ENCODE peak calls at places on chromosomes 1 and 21, in seven cellular contexts. L is K562, J is HCT116, E is HepG2, N is GM12878, H is T47D, D is H1. K is an unnamed sample.

GRCh38 chr1:109134423-109134822 is 20.5 kb downstream of the ELAPOR1 start:
- DNase-seq in L (peak), J (no peak), E (no peak), N (no peak), H (no peak), D (no peak), K (no peak)

GRCh38 chr21:15241997-15242767 is 177.4 kb upstream of the NRIP1 start:
- DNase-seq in L (no peak), J (no peak), E (no peak), N (no peak), H (no peak), D (peak), K (no peak)

GRCh38 chr21:16285646-16286223 is 556.0 kb downstream of the USP25 start:
- DNase-seq in L (no peak), J (no peak), E (no peak), N (no peak), H (no peak), D (no peak), K (no peak)

GRCh38 chr1:172588296-172589291 is 55.6 kb downstream of the SUCO start:
- DNase-seq in L (peak), J (peak), E (peak), N (no peak), H (no peak), D (no peak), K (no peak)

GRCh38 chr1:170790651-170791071 is 126.7 kb downstream of the PRRX1 start:
- DNase-seq in L (no peak), J (no peak), E (no peak), N (no peak), H (no peak), D (no peak), K (no peak)

GRCh38 chr1:29245876-29246275 is 9.6 kb downstream of the PTPRU start:
- DNase-seq in L (no peak), J (no peak), E (peak), N (no peak), H (peak), D (no peak), K (peak)

GRCh38 chr1:100036718-100037664 is 67.2 kb downstream of the SLC35A3 start:
- DNase-seq in L (peak), J (no peak), E (peak), N (no peak), H (no peak), D (no peak), K (peak)

GRCh38 chr1:41171266-41171874 is 70.7 kb downstream of the SCMH1 start:
- DNase-seq in L (no peak), J (no peak), E (no peak), N (no peak), H (no peak), D (no peak), K (no peak)

GRCh38 chr21:31354604-31355443 is 10.8 kb upstream of the TIAM1 start:
- DNase-seq in L (no peak), J (peak), E (no peak), N (peak), H (no peak), D (no peak), K (no peak)

GRCh38 chr1:39969531-39970270 is 14.8 kb downstream of the MFSD2A start:
- DNase-seq in L (no peak), J (no peak), E (no peak), N (no peak), H (no peak), D (no peak), K (no peak)

GRCh38 chr1:54795100-54795665 is 5.9 kb downstream of the TTC22 start:
- DNase-seq in L (no peak), J (no peak), E (no peak), N (no peak), H (peak), D (no peak), K (peak)

GRCh38 chr1:246039585-246039984 is 467.5 kb downstream of the SMYD3 start:
- DNase-seq in L (no peak), J (no peak), E (no peak), N (no peak), H (no peak), D (no peak), K (no peak)

GRCh38 chr1:241902376-241903067 is 54.5 kb downstream of the EXO1 start:
- DNase-seq in L (no peak), J (no peak), E (no peak), N (no peak), H (no peak), D (no peak), K (no peak)

GRCh38 chr1:209513226-209513625 is 70.3 kb upstream of the CAMK1G start:
- DNase-seq in L (peak), J (peak), E (peak), N (no peak), H (peak), D (peak), K (peak)

GRCh38 chr1:46183119-46183842 is 7.0 kb upstream of the P3R3URF start:
- DNase-seq in L (no peak), J (peak), E (peak), N (no peak), H (peak), D (no peak), K (no peak)

GRCh38 chr21:41931041-41931451 is 22.8 kb downstream of the C2CD2 start:
- DNase-seq in L (no peak), J (no peak), E (no peak), N (no peak), H (no peak), D (no peak), K (no peak)

GRCh38 chr1:216665381-216665780 is 57.8 kb downstream of the ESRRG start:
- DNase-seq in L (no peak), J (no peak), E (no peak), N (no peak), H (no peak), D (no peak), K (no peak)

GRCh38 chr1:201533836-201534235 is 5.1 kb upstream of the NAV1 start:
- DNase-seq in L (no peak), J (no peak), E (no peak), N (no peak), H (no peak), D (no peak), K (no peak)

GRCh38 chr1:201528631-201529260 is 10.2 kb upstream of the NAV1 start:
- DNase-seq in L (no peak), J (no peak), E (no peak), N (no peak), H (no peak), D (no peak), K (no peak)

GRCh38 chr1:201535046-201535777 is 3.7 kb upstream of the NAV1 start:
- DNase-seq in L (peak), J (peak), E (no peak), N (no peak), H (no peak), D (no peak), K (no peak)

GRCh38 chr1:201530741-201531521 is 8.0 kb upstream of the NAV1 start:
- DNase-seq in L (peak), J (peak), E (peak), N (no peak), H (no peak), D (peak), K (peak)

GRCh38 chr1:201531551-201532425 is 7.1 kb upstream of the NAV1 start:
- DNase-seq in L (peak), J (no peak), E (no peak), N (no peak), H (no peak), D (no peak), K (peak)
- TF ChIP-seq JUND in L (no peak), J (no peak), E (no peak), N (no peak), H (no peak), D (no peak), K (no peak)

GRCh38 chr1:7993593-7994479 is 32.3 kb downstream of the ERRFI1 start:
- DNase-seq in L (no peak), J (no peak), E (no peak), N (peak), H (no peak), D (no peak), K (no peak)
- TF ChIP-seq JUND in L (no peak), J (no peak), E (no peak), N (peak), H (no peak), D (no peak), K (peak)

GRCh38 chr1:226641671-226642231 is 93.2 kb downstream of the STUM start:
- DNase-seq in L (no peak), J (no peak), E (no peak), N (no peak), H (no peak), D (no peak), K (no peak)
- TF ChIP-seq JUND in L (no peak), J (no peak), E (no peak), N (no peak), H (no peak), D (no peak), K (no peak)

DNA sequence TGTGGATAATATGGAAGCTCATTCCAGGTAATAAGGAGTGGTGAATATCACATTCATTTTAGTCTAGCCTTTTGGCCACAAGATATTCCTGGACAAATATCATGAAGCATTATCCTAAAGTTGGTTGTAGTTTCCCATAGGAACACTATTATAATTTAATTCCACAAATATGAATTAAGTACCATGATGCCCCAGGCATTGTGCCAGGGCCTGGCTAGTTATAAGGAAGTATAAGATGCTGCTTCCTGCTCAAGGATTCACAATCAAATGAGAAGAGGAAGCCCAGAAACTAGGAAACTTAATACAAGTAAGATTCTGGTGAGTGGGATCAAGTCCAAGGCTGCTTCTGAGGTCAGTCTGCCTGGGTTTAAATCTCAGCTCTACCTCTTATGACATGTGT is 30.6 kb upstream of the ZP4 start:
- DNase-seq in L (no peak), J (no peak), E (no peak), N (no peak), H (no peak), D (no peak), K (no peak)
- TF ChIP-seq JUND in L (no peak), J (no peak), E (no peak), N (no peak), H (no peak), D (no peak), K (no peak)

GRCh38 chr1:243341074-243341473 is 85.2 kb downstream of the SDCCAG8 start:
- DNase-seq in L (no peak), J (no peak), E (no peak), N (no peak), H (no peak), D (no peak), K (no peak)
- TF ChIP-seq JUND in L (no peak), J (no peak), E (no peak), N (no peak), H (no peak), D (no peak), K (no peak)

GRCh38 chr1:200257235-200257634 is 152.6 kb downstream of the ZNF281 start:
- DNase-seq in L (no peak), J (no peak), E (no peak), N (no peak), H (no peak), D (no peak), K (no peak)

GRCh38 chr1:200263203-200263602 is 146.6 kb downstream of the ZNF281 start:
- DNase-seq in L (no peak), J (no peak), E (peak), N (no peak), H (no peak), D (no peak), K (no peak)

GRCh38 chr1:200258447-200259375 is 151.1 kb downstream of the ZNF281 start:
- DNase-seq in L (peak), J (peak), E (peak), N (no peak), H (peak), D (no peak), K (peak)

GRCh38 chr1:200262326-200262965 is 147.4 kb downstream of the ZNF281 start:
- DNase-seq in L (peak), J (no peak), E (no peak), N (peak), H (no peak), D (no peak), K (no peak)

DNA sequence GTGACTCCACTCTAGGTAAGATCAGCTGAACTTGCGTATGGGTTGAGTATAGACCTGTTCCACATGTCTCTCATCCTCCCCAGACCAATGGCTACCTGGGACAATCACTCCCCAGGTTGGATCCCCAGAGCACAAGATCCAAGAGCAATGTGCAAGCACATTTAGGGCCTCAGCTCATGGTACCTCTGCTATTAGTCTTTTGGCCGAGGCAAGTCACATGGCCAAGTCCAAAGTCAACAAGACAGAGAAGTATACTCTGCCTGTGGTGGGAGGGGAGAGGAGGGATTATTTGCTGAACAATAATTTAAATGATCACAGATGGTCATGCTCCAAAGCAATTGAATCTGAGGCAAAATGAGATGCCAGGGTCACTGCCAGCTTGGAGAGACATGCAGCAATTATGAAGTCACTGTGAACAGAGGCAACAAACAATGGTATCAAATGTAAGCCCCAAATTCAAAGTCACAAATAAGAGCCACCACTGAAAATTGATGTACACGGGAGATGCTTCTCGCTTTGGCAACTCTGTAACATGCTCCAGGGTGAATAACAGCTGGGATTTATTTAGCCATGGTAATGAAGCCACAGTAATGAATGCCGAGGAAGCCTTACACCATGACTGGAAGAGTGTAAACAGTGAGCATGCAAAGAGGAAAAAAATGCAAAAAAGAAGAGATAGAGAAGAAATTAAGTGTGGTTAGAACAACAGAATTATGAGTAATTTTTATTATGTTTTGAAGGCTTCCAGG is 149.1 kb downstream of the ZNF281 start:
- DNase-seq in L (no peak), J (no peak), E (peak), N (no peak), H (no peak), D (no peak), K (no peak)
- TF ChIP-seq JUND in L (no peak), J (no peak), E (no peak), N (no peak), H (no peak), D (no peak), K (no peak)

GRCh38 chr1:38613996-38614395 is 245.6 kb downstream of the RRAGC start:
- DNase-seq in L (no peak), J (no peak), E (no peak), N (no peak), H (no peak), D (no peak), K (no peak)

GRCh38 chr1:38612956-38613355 is 246.6 kb downstream of the RRAGC start:
- DNase-seq in L (peak), J (no peak), E (no peak), N (no peak), H (no peak), D (no peak), K (no peak)

GRCh38 chr1:38615680-38616079 is 243.9 kb downstream of the RRAGC start:
- DNase-seq in L (no peak), J (no peak), E (no peak), N (no peak), H (no peak), D (no peak), K (no peak)

GRCh38 chr1:38616846-38617245 is 242.7 kb downstream of the RRAGC start:
- DNase-seq in L (no peak), J (no peak), E (no peak), N (no peak), H (no peak), D (no peak), K (no peak)

DNA sequence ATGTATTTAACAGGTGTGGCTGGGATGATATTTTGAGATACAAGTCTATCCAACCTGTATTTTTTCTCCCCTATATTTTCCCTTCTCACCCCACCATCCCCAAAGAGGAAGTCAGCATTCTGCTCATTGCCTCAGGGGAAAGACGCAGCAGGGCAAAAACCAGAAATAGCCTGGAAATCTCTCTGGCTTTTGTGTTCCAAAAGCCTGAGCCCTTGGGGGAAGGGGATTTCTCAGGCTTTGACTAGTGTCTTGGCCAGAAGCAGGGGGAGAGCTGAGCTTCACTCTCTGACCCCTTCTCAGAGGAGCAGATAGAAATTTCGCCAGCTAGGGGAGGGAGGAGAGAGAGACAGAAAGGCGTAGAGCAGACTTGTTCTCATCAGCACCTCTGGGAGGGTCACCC is 244.7 kb downstream of the RRAGC start:
- DNase-seq in L (no peak), J (no peak), E (no peak), N (no peak), H (no peak), D (no peak), K (no peak)
- TF ChIP-seq JUND in L (no peak), J (no peak), E (no peak), N (no peak), H (no peak), D (no peak), K (no peak)

K was measured in SK-N-SH.